ENCODE peak calls at places on chromosome 19, in four cellular contexts. X is HEK293T, P is RWPE1, A is HAP-1. U is an unnamed sample.

GRCh38 chr19:3140667-3141038 is 4.8 kb downstream of the GNA15 start:
- DNase-seq in X (no peak), P (no peak), A (no peak), U (no peak)

GRCh38 chr19:15354557-15355296 is 22.4 kb upstream of the BRD4 start:
- DNase-seq in X (no peak), P (no peak), A (no peak), U (no peak)

GRCh38 chr19:5141278-5141925 is 172.5 kb downstream of the KDM4B start:
- DNase-seq in X (no peak), P (peak; percentile 41), A (no peak), U (no peak)

GRCh38 chr19:36115453-36116343 is at the start of gene TBCB:
- DNase-seq in X (no peak), P (peak; percentile 66), A (no peak), U (no peak)

GRCh38 chr19:4064073-4064550 is 2.6 kb downstream of the ZBTB7A start:
- DNase-seq in X (no peak), P (no peak), A (peak; percentile 40), U (no peak)

GRCh38 chr19:57803594-57804325 is 11.0 kb downstream of the ZNF552 start:
- DNase-seq in X (no peak), P (peak; percentile 30), A (no peak), U (peak; percentile 64)

GRCh38 chr19:1206063-1206732 is 620 bp downstream of the STK11 start:
- DNase-seq in X (no peak), P (no peak), A (no peak), U (no peak)

GRCh38 chr19:14550201-14550754 is 20.9 kb downstream of the TECR start:
- DNase-seq in X (no peak), P (peak; percentile 64), A (no peak), U (no peak)

U was measured in erythroblast.